ENCODE peak calls at places on chromosomes 13 and 19, in ten cellular contexts. I, P, W, N, S, X, F, Y, M and A are unnamed samples.

GRCh38 chr13:41352935-41353801 is 42.1 kb downstream of the NAA16 start:
- DNase-seq in N (peak), Y (no peak), I (peak), M (peak), S (no peak), P (peak), W (no peak), X (peak), F (peak), A (no peak)

GRCh38 chr19:6232567-6232966 is 47.2 kb downstream of the MLLT1 start:
- DNase-seq in W (no peak), I (peak), F (peak), Y (no peak), P (no peak), M (peak), X (no peak), S (no peak), N (no peak), A (no peak)

GRCh38 chr13:110391273-110391672 is 84.2 kb downstream of the COL4A2 start:
- DNase-seq in N (no peak), I (peak), S (no peak), F (no peak), P (no peak), W (no peak), M (no peak), X (no peak), Y (no peak), A (no peak)

GRCh38 chr19:32022044-32022945 is 323.1 kb upstream of the ZNF507 start:
- DNase-seq in F (no peak), P (no peak), M (no peak), S (no peak), N (no peak), X (no peak), I (no peak), W (no peak), Y (no peak), A (no peak)

GRCh38 chr13:33761744-33762143 is 56.2 kb upstream of the RFC3 start:
- DNase-seq in P (no peak), M (peak), X (peak), F (no peak), W (no peak), S (no peak), Y (no peak), N (peak), I (peak), A (no peak)

GRCh38 chr13:110405597-110406450 is 98.7 kb downstream of the COL4A2 start:
- DNase-seq in M (peak), P (no peak), I (peak), W (no peak), X (no peak), N (no peak), S (no peak), Y (no peak), F (no peak), A (no peak)

GRCh38 chr19:48419158-48419920 is 25.9 kb downstream of the GRIN2D start:
- DNase-seq in W (no peak), I (peak), M (peak), Y (peak), S (no peak), P (peak), X (peak), F (no peak), N (peak), A (peak)

GRCh38 chr19:39671739-39672363 is 16.1 kb downstream of the LGALS16 start:
- DNase-seq in N (peak), W (no peak), X (peak), S (no peak), P (peak), Y (no peak), F (no peak), M (peak), I (peak), A (no peak)

GRCh38 chr13:75870397-75870801 is 234.3 kb downstream of the LMO7 start:
- DNase-seq in X (peak), Y (no peak), F (no peak), W (no peak), M (peak), P (peak), N (no peak), S (no peak), I (no peak), A (no peak)

GRCh38 chr13:110593430-110594130 is 21.8 kb upstream of the NAXD start:
- DNase-seq in Y (no peak), F (no peak), I (peak), S (no peak), M (peak), X (no peak), P (peak), W (no peak), N (no peak), A (no peak)

GRCh38 chr13:78603240-78603947 is at the start of gene POU4F1:
- DNase-seq in M (no peak), P (peak), I (peak), F (no peak), N (peak), W (no peak), X (no peak), S (no peak), Y (peak), A (no peak)

GRCh38 chr13:101709952-101710351 is 257.5 kb downstream of the ITGBL1 start:
- DNase-seq in N (no peak), Y (no peak), I (no peak), X (no peak), S (no peak), P (no peak), F (no peak), W (no peak), M (no peak), A (no peak)

GRCh38 chr13:41418751-41419150 is 38.6 kb upstream of the RGCC start:
- DNase-seq in W (no peak), X (no peak), F (no peak), M (no peak), P (no peak), I (no peak), N (no peak), S (no peak), Y (no peak), A (no peak)

GRCh38 chr13:48655291-48655690 is 1.6 kb downstream of the CYSLTR2 start:
- DNase-seq in S (no peak), N (no peak), I (no peak), M (no peak), P (no peak), F (no peak), Y (no peak), X (no peak), W (no peak), A (no peak)

GRCh38 chr13:21326155-21327030 is 132.7 kb downstream of the ZDHHC20 start:
- DNase-seq in S (no peak), P (no peak), F (peak), M (peak), I (peak), W (no peak), Y (no peak), X (no peak), N (peak), A (no peak)

GRCh38 chr19:38989066-38989605 is 13.6 kb upstream of the FBXO17 start:
- DNase-seq in I (peak), P (no peak), M (peak), S (no peak), N (peak), Y (no peak), W (no peak), F (no peak), X (no peak), A (no peak)

GRCh38 chr19:7360393-7360984 is 11.8 kb downstream of the ARHGEF18 start:
- DNase-seq in X (no peak), W (no peak), Y (no peak), I (peak), F (no peak), M (no peak), N (no peak), P (no peak), S (no peak), A (no peak)

GRCh38 chr19:11291415-11291814 is 4.5 kb upstream of the TSPAN16 start:
- DNase-seq in F (no peak), N (no peak), W (no peak), P (no peak), I (no peak), Y (no peak), S (no peak), X (no peak), M (no peak), A (no peak)

GRCh38 chr19:11288349-11288748 is 7.6 kb upstream of the TSPAN16 start:
- DNase-seq in W (no peak), X (no peak), I (no peak), F (peak), Y (no peak), P (no peak), S (no peak), M (peak), N (no peak), A (no peak)

GRCh38 chr19:11284535-11284934 is 11.4 kb upstream of the TSPAN16 start:
- DNase-seq in I (no peak), F (no peak), W (no peak), M (no peak), Y (no peak), S (no peak), N (peak), X (no peak), P (no peak), A (no peak)

GRCh38 chr19:11281336-11282049 is 14.5 kb upstream of the TSPAN16 start:
- DNase-seq in P (no peak), Y (no peak), F (no peak), W (no peak), X (no peak), S (no peak), M (no peak), N (no peak), I (no peak), A (no peak)

GRCh38 chr19:11286312-11286974 is 9.5 kb upstream of the TSPAN16 start:
- DNase-seq in N (no peak), S (no peak), M (peak), P (no peak), X (no peak), I (peak), Y (peak), F (peak), W (no peak), A (no peak)
- TF ChIP-seq CTCF in N (peak), S (no peak), M (peak), P (peak), X (no peak), I (peak), Y (peak), F (peak), W (peak), A (no peak)

DNA sequence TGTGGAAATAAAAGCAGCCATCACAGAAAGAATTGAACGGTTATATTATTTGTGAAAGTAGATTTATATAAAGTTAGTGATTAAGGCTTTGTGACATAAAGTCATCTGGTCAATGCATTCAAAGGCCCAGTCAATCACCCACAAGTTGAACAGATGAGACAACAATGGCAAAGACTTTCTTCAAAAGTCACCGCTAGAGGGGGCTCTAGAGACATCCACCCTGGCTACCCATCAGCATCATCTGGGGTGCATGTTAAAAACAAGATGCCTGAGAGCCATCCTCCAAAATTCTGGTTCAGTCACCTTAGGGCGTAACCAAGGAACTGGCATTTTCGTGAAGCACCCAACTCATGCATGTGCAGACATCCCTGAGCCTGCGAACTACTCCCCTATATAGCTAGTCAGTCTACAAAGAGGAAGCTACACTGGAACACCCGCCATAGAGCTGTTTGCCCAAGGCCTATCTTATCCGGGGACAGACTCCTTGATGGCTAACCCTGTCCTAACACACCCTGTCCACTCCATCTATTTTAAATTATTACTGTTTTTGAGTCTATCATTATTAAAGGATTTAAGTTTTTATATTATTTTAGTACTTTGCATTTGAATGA is 970.5 kb downstream of the UQCRFS1 start:
- DNase-seq in X (peak), N (peak), I (peak), M (peak), F (no peak), Y (no peak), W (no peak), S (no peak), P (peak), A (no peak)
- TF ChIP-seq CTCF in X (peak), N (peak), I (peak), M (peak), F (peak), Y (peak), W (peak), S (no peak), P (peak), A (no peak)

DNA sequence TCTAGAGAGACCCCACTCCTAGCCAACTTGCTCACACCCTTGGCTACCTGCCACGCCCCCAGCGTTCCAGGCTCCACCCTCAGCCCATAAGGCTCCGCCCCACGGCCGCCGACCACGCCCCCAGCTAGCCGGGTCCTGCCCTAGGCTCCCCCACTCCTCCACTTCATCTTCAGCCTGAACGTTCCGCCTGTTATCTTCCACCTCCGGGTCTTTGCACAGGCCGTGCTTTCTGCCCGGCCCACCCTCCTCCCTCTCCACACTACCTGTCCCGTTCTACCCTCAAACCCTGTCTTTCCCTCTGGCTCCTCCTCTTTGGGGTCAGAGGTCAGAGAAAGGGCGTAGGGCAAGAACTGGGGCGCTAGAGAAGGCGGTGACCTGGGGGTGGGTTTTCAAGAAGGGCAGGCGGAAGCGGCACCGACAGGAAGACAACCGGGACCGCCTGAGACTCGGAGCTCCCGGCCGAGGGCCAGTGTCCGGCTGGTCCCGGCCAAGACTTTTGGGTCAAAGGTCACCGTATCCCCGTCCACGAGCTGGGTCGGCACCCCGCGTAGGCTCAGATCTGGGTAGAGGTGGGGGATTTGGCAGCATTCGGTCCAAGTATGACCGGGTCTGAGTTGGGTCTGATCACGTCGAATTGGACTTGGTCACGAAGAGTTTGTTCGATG is 2.2 kb downstream of the PDE4C start:
- DNase-seq in Y (peak), P (peak), W (no peak), S (no peak), F (no peak), N (peak), M (no peak), X (peak), I (no peak), A (no peak)
- TF ChIP-seq CTCF in Y (no peak), P (no peak), W (no peak), S (no peak), F (no peak), N (no peak), M (no peak), X (no peak), I (no peak), A (no peak)

GRCh38 chr13:99028890-99029289 is 51.0 kb upstream of the DOCK9 start:
- DNase-seq in N (no peak), X (no peak), Y (no peak), S (no peak), F (no peak), I (no peak), P (no peak), M (no peak), W (no peak), A (no peak)
- TF ChIP-seq CTCF in N (no peak), X (peak), Y (peak), S (no peak), F (no peak), I (no peak), P (peak), M (peak), W (no peak), A (no peak)

GRCh38 chr19:10567696-10568443 is 909 bp downstream of the CDKN2D start:
- DNase-seq in Y (no peak), F (no peak), P (no peak), I (no peak), N (no peak), S (no peak), M (no peak), W (no peak), X (no peak), A (no peak)

GRCh38 chr19:10566658-10567410 is 1.0 kb upstream of the KRI1 start:
- DNase-seq in Y (no peak), S (peak), P (peak), M (no peak), W (no peak), I (no peak), F (no peak), N (no peak), X (no peak), A (peak)

GRCh38 chr19:10568444-10568825 is 344 bp downstream of the CDKN2D start:
- DNase-seq in F (no peak), P (no peak), X (no peak), M (no peak), N (no peak), W (no peak), I (no peak), Y (no peak), S (no peak), A (no peak)

GRCh38 chr19:10566408-10566657 is 523 bp upstream of the KRI1 start:
- DNase-seq in F (no peak), I (no peak), Y (no peak), X (no peak), P (no peak), W (no peak), M (no peak), S (no peak), N (no peak), A (no peak)

DNA sequence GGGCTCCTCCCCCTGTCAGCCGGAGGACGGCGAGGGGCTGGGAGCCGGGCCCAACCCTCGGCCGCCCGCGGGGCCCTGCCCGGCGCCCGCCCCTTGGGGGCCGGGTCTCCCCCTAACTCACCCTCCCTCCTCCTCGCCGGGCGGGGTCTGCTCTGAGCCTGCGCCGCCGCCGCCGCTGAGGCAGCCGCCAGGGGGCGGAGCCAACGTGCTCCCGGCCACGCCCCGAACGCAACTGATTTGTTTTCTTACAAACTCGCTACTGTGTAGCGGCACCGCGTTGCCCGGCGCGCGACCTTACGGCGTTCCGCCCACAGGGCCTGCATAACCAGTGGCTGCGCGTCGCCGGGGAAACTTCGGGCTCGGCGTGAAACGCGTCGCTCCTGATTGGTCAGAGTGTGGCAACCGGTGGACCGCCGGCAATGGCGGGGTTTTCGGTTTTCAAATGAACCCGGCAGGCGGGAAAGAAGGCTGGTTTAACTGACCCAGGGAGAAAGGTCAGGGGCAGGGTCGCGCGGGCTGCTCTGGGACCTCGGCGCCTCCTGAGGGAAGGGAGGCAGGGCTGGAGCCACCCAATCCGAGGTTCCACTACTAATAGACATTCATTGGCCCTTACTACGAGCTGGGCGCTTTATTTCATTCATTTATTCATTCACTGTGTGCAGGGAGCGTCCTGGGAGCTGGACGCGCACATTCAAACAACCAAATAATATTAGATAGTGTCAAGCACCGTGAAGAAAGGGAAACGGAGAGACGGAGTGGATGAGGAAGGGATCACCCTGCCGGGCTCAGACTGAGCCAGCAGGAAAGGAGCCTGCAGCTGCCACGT is at the start of gene CDKN2D:
- DNase-seq in M (peak), N (peak), P (peak), F (peak), S (peak), X (peak), Y (peak), I (peak), W (peak), A (peak)
- TF ChIP-seq CTCF in M (no peak), N (peak), P (no peak), F (no peak), S (peak), X (peak), Y (peak), I (no peak), W (peak), A (no peak)

GRCh38 chr19:56748443-56748842 is 76.9 kb upstream of the ZNF835 start:
- DNase-seq in M (no peak), S (no peak), X (no peak), N (peak), P (no peak), I (no peak), F (no peak), Y (no peak), W (no peak), A (no peak)
- TF ChIP-seq CTCF in M (no peak), S (no peak), X (peak), N (peak), P (no peak), I (no peak), F (no peak), Y (peak), W (peak), A (no peak)